ENCODE peak calls at places on chromosome 11, in seven cellular contexts. A, T, U, K, O, R and J are unnamed samples.

GRCh38 chr11:45146072-45147016 is at the start of gene PRDM11:
- DNase-seq in A (peak), T (peak), U (peak), K (peak), O (peak), R (peak), J (no peak)

GRCh38 chr11:40722179-40722795 is 737.2 kb downstream of the LRRC4C start:
- DNase-seq in A (peak), T (no peak), U (no peak), K (no peak), O (peak), R (peak), J (no peak)

GRCh38 chr11:74634537-74634936 is 42.2 kb downstream of the POLD3 start:
- DNase-seq in A (no peak), T (no peak), U (no peak), K (no peak), O (peak), R (peak), J (peak)

GRCh38 chr11:44870142-44870541 is 80.5 kb downstream of the TP53I11 start:
- DNase-seq in A (no peak), T (no peak), U (no peak), K (no peak), O (no peak), R (no peak), J (no peak)

GRCh38 chr11:73969091-73969490 is 13.6 kb downstream of the UCP2 start:
- DNase-seq in A (no peak), T (no peak), U (no peak), K (no peak), O (no peak), R (no peak), J (no peak)

GRCh38 chr11:99406345-99406744 is 385.6 kb downstream of the CNTN5 start:
- DNase-seq in A (no peak), T (no peak), U (no peak), K (no peak), O (no peak), R (no peak), J (no peak)

GRCh38 chr11:128195057-128195751 is 392.2 kb downstream of the ETS1 start:
- DNase-seq in A (no peak), T (no peak), U (no peak), K (no peak), O (peak), R (no peak), J (no peak)

GRCh38 chr11:30914143-30914762 is 328.1 kb upstream of the MPPED2 start:
- DNase-seq in A (peak), T (no peak), U (no peak), K (peak), O (peak), R (peak), J (no peak)

GRCh38 chr11:94731921-94732601 is 36.1 kb upstream of the AMOTL1 start:
- DNase-seq in A (no peak), T (peak), U (no peak), K (no peak), O (peak), R (no peak), J (no peak)

DNA sequence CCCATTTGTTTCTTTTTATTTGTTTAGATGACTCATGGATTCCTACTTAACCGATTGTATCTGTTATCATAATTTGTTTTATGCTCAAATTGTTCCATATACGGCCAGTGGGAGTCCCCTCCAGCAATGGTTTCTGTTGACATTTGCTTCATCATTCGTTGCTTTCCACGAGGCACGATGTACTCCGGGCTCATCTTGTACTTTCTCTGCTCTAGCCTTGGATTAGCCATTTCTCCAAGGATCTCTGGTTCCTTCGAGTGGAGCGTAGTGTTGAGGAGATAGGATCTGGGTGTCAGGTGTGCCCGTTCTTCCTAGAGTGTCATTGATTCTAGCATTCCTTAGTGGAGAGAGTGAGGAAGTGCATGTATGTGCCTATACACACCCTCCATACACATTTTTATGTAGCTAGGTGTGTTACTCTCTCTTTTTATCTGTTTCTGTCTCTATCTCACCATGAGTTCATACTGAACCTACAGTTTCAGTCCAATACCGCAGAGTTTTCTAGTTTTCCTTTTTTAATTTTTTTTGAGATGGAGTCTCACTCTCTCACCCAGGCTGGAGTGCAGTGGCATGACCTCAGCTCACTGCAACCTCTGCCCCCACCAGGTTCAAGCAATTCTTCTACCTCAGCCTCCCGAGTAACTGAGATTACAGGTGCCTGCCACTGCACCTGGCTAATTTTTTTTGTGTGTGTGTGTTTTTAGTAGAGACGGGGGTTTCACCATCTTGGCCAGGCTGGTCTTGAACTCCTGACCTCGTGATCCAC is 31.4 kb downstream of the TECTA start:
- DNase-seq in A (no peak), T (no peak), U (no peak), K (no peak), O (no peak), R (no peak), J (no peak)
- TF ChIP-seq CTCF in A (no peak), T (no peak), U (no peak), K (no peak), O (no peak), R (no peak), J (no peak)

GRCh38 chr11:37353192-37353591 is 755.2 kb upstream of the RAG2 start:
- DNase-seq in A (no peak), T (no peak), U (no peak), K (no peak), O (no peak), R (no peak), J (no peak)
- TF ChIP-seq CTCF in A (no peak), T (no peak), U (no peak), K (no peak), O (no peak), R (no peak), J (no peak)

DNA sequence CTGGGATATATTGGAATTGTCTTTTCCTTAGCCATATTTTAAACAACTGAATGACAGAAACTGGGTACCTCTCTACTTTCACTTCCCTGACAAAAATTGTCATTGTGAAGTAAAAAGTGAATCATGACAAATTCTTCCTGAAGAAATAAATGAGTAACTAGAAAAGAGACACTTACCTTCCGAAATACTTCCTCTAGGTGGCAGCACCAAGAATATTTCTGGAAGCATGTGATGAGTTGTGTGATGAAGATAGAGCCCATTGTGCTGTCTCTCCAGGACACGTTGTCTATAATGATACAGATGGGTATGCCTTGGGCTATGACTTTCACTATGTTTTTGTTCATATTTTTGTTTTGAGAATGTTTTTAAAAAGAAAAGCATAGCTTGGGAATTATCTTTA is 21.5 kb downstream of the CASP4 start:
- DNase-seq in A (peak), T (no peak), U (no peak), K (no peak), O (peak), R (no peak), J (no peak)
- TF ChIP-seq CTCF in A (peak), T (peak), U (peak), K (peak), O (peak), R (peak), J (peak)

GRCh38 chr11:68380786-68381622 is 68.6 kb downstream of the LRP5 start:
- DNase-seq in A (no peak), T (no peak), U (no peak), K (no peak), O (peak), R (no peak), J (no peak)
- TF ChIP-seq CTCF in A (no peak), T (no peak), U (no peak), K (no peak), O (no peak), R (no peak), J (no peak)

GRCh38 chr11:114026355-114026754 is 33.2 kb upstream of the ZBTB16 start:
- DNase-seq in A (no peak), T (no peak), U (no peak), K (no peak), O (peak), R (no peak), J (no peak)
- TF ChIP-seq CTCF in A (no peak), T (peak), U (no peak), K (peak), O (peak), R (no peak), J (peak)

GRCh38 chr11:59283825-59284772 is 71.4 kb upstream of the MPEG1 start:
- DNase-seq in A (no peak), T (peak), U (peak), K (no peak), O (peak), R (peak), J (peak)
- TF ChIP-seq CTCF in A (peak), T (peak), U (peak), K (peak), O (peak), R (peak), J (peak)